ENCODE peak calls at places on chromosome 11, in six cellular contexts. P is H9, O is neural progenitor cell, L is GM23248, A is HCT116, Q is IMR-90. H is an unnamed sample.

GRCh38 chr11:132623496-132623895 is 908.8 kb downstream of the OPCML start:
- DNase-seq in Q (no peak), P (no peak), O (no peak), L (no peak), A (no peak), H (no peak)

GRCh38 chr11:27395556-27396258 is 32.7 kb upstream of the CCDC34 start:
- DNase-seq in L (peak; percentile 70), Q (peak; percentile 76), A (no peak), P (no peak), O (peak; percentile 45), H (no peak)

GRCh38 chr11:13238879-13239514 is 38.6 kb upstream of the BMAL1 start:
- DNase-seq in P (peak; percentile 72), Q (peak; percentile 41), O (peak; percentile 78), A (peak; percentile 57), L (peak; percentile 72), H (no peak)

GRCh38 chr11:9943346-9944110 is 279.7 kb downstream of the SWAP70 start:
- DNase-seq in L (peak; percentile 97), Q (peak; percentile 97), O (no peak), A (no peak), P (no peak), H (no peak)

GRCh38 chr11:116396332-116396731 is 376.5 kb downstream of the BUD13 start:
- DNase-seq in L (no peak), Q (no peak), P (no peak), A (no peak), O (no peak), H (no peak)

GRCh38 chr11:117180020-117180419 is 1.5 kb downstream of the SIDT2 start:
- DNase-seq in O (no peak), P (peak; percentile 24), A (no peak), L (peak; percentile 41), Q (no peak), H (no peak)

GRCh38 chr11:68843052-68843561 is 1.4 kb upstream of the CPT1A start:
- DNase-seq in Q (peak; percentile 29), O (peak; percentile 42), L (peak; percentile 62), P (no peak), A (no peak), H (no peak)

GRCh38 chr11:118705111-118705741 is 25.8 kb upstream of the TREH start:
- DNase-seq in L (no peak), A (no peak), O (peak; percentile 51), P (no peak), Q (no peak), H (no peak)

GRCh38 chr11:17386331-17387084 is 2.0 kb downstream of the KCNJ11 start:
- DNase-seq in Q (peak; percentile 34), O (peak; percentile 69), L (peak; percentile 69), A (peak; percentile 18), P (peak; percentile 75), H (no peak)

GRCh38 chr11:71144736-71145135 is 107.6 kb downstream of the SHANK2 start:
- DNase-seq in L (no peak), Q (no peak), A (no peak), O (no peak), P (no peak), H (no peak)

GRCh38 chr11:128716661-128717210 is 22.9 kb downstream of the FLI1 start:
- DNase-seq in A (no peak), L (peak; percentile 57), Q (peak; percentile 62), O (peak; percentile 27), P (no peak), H (no peak)

GRCh38 chr11:34458566-34458965 is 19.8 kb downstream of the CAT start:
- DNase-seq in L (no peak), Q (no peak), P (no peak), O (no peak), A (no peak), H (no peak)

GRCh38 chr11:16604784-16605439 is 133.5 kb upstream of the C11orf58 start:
- DNase-seq in O (peak; percentile 72), L (peak; percentile 53), P (peak; percentile 39), Q (peak; percentile 35), A (no peak), H (no peak)

GRCh38 chr11:118938491-118939411 is 13.0 kb upstream of the BCL9L start:
- DNase-seq in O (no peak), A (peak; percentile 94), P (no peak), Q (peak; percentile 74), L (peak; percentile 68), H (no peak)

GRCh38 chr11:121282376-121282775 is 10.2 kb upstream of the SC5D start:
- DNase-seq in Q (no peak), A (no peak), L (no peak), O (no peak), P (no peak), H (no peak)

GRCh38 chr11:87219266-87219665 is 181.5 kb downstream of the TMEM135 start:
- DNase-seq in Q (no peak), O (peak; percentile 5), P (no peak), L (no peak), A (no peak), H (no peak)

GRCh38 chr11:126312903-126313460 is 9.1 kb downstream of the DCPS start:
- DNase-seq in Q (no peak), O (no peak), A (no peak), P (no peak), L (no peak), H (no peak)

GRCh38 chr11:118908264-118908663 is 17.5 kb downstream of the BCL9L start:
- DNase-seq in P (no peak), L (no peak), Q (no peak), A (no peak), O (no peak), H (no peak)

GRCh38 chr11:69923196-69923595 is 104.0 kb upstream of the FGF3 start:
- DNase-seq in Q (no peak), P (no peak), A (no peak), O (no peak), L (no peak), H (no peak)

GRCh38 chr11:130103296-130103814 is 33.7 kb downstream of the APLP2 start:
- DNase-seq in L (peak; percentile 90), Q (peak; percentile 96), O (no peak), P (no peak), A (no peak), H (no peak)

GRCh38 chr11:74877132-74877531 is 71.8 kb downstream of the XRRA1 start:
- DNase-seq in O (no peak), Q (peak; percentile 12), L (peak; percentile 11), P (no peak), A (peak; percentile 15), H (peak; percentile 21)

GRCh38 chr11:1010551-1011319 is 25.8 kb downstream of the MUC6 start:
- DNase-seq in L (no peak), A (no peak), O (no peak), P (no peak), Q (no peak), H (no peak)

GRCh38 chr11:27717801-27718229 is 17.6 kb upstream of the BDNF start:
- DNase-seq in P (no peak), A (no peak), O (peak; percentile 44), L (peak; percentile 49), Q (no peak), H (no peak)

GRCh38 chr11:124799384-124800225 is 601 bp downstream of the MSANTD2 start:
- DNase-seq in P (peak; percentile 48), A (no peak), Q (peak; percentile 18), O (peak; percentile 87), L (peak; percentile 69), H (no peak)

GRCh38 chr11:73464347-73464746 is 88.1 kb downstream of the RELT start:
- DNase-seq in L (peak; percentile 21), Q (peak; percentile 4), P (no peak), A (no peak), O (no peak), H (no peak)

GRCh38 chr11:73465019-73465675 is 88.9 kb downstream of the RELT start:
- DNase-seq in L (peak; percentile 47), Q (no peak), A (no peak), O (no peak), P (no peak), H (no peak)

GRCh38 chr11:73461844-73462435 is 85.7 kb downstream of the RELT start:
- DNase-seq in L (no peak), P (no peak), A (no peak), Q (no peak), O (no peak), H (no peak)

GRCh38 chr11:73463359-73463758 is 87.2 kb downstream of the RELT start:
- DNase-seq in O (no peak), Q (peak; percentile 83), A (no peak), L (peak; percentile 91), P (no peak), H (no peak)

GRCh38 chr11:73461335-73461840 is 85.2 kb downstream of the RELT start:
- DNase-seq in O (no peak), P (no peak), A (no peak), L (peak; percentile 54), Q (peak; percentile 13), H (no peak)
- H3K9ac ChIP-seq in O (no peak overlapping the region), P (no peak overlapping the region), A (no peak overlapping the region), L (no peak overlapping the region), Q (no peak overlapping the region), H (no peak overlapping the region)

GRCh38 chr11:48182860-48183526 is 33.6 kb upstream of the OR4B1 start:
- DNase-seq in O (no peak), A (no peak), Q (no peak), L (no peak), P (no peak), H (no peak)
- H3K9me3 ChIP-seq in O (no peaks in the 10 kb centered on the region), A (no peaks in the 10 kb centered on the region), Q (no peaks in the 10 kb centered on the region), L (no peaks in the 10 kb centered on the region), P (peaks cover 59% of the 10 kb centered on the region), H (no peaks in the 10 kb centered on the region)

DNA sequence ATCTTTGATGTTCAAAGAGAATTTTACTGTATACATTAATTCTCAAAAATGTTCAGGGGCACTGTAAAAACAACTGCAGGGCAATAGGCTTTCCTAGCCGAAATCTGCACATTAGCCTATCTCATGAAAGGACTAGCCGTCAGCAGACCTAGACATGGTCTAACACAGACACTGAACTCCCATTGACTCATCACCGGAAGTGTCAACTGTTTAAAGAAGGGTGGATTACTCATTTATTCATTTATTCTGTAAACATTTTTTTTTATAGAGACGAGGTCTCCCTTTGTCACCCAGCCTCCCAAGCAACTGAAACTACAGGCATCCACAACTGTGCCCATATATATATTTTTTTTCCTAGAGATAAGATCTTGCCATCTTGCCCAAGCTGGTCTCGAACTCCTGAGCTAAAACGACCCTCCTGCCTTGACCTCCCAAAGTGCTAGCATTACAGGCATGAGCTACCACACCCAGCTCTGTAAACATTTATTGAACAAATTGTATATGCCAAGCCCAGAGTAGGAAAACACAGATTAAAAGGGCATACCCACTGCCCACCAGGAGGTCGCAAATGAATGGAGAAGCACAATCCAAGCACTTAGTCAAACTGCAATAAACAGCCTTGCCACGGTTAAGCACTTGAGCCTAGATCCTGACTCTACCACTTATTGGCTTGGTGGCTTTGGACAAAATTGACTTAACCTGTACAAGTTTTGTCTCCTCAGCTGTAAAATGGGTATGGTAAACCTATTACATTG is 26.6 kb downstream of the RAB30 start:
- DNase-seq in Q (peak; percentile 92), O (no peak), L (peak; percentile 92), P (no peak), A (no peak), H (no peak)
- H3K9ac ChIP-seq in Q (no peak overlapping the region), O (no peak overlapping the region), L (no peak overlapping the region), P (no peak overlapping the region), A (no peak overlapping the region), H (peak overlapping the region; percentile 42)

GRCh38 chr11:23769214-23769613 is 727.6 kb upstream of the LUZP2 start:
- DNase-seq in P (no peak), O (no peak), A (no peak), L (no peak), Q (no peak), H (no peak)

GRCh38 chr11:23764285-23764684 is 732.6 kb upstream of the LUZP2 start:
- DNase-seq in A (no peak), P (no peak), L (no peak), Q (no peak), O (no peak), H (no peak)

GRCh38 chr11:23767576-23767975 is 729.3 kb upstream of the LUZP2 start:
- DNase-seq in A (no peak), L (no peak), P (no peak), O (no peak), Q (no peak), H (no peak)

GRCh38 chr11:23765862-23766261 is 731.0 kb upstream of the LUZP2 start:
- DNase-seq in A (no peak), L (peak; percentile 70), P (no peak), Q (peak; percentile 79), O (no peak), H (no peak)
- H3K9me3 ChIP-seq in A (peaks cover 18% of the 10 kb centered on the region), L (no peaks in the 10 kb centered on the region), P (peaks cover 14% of the 10 kb centered on the region), Q (peaks cover 11% of the 10 kb centered on the region), O (peaks cover 19% of the 10 kb centered on the region), H (no peaks in the 10 kb centered on the region)